ENCODE peak calls at places on chromosomes 3 and 15, in six cellular contexts. One of them, this sample, is unnamed.

GRCh38 chr3:53618946-53619345 is 124.5 kb downstream of the CACNA1D start:
- DNase-seq in HL-60: no peak
- DNase-seq in bronchial epithelial cell: no peak
- DNase-seq in GM04503: no peak
- DNase-seq in anterior cingulate cortex: no peak
- DNase-seq in A172: no peak
- DNase-seq in this sample: no peak

GRCh38 chr15:70316059-70316600 is 218.4 kb upstream of the TLE3 start:
- DNase-seq in HL-60: no peak
- DNase-seq in bronchial epithelial cell: no peak
- DNase-seq in GM04503: no peak
- DNase-seq in anterior cingulate cortex: no peak
- DNase-seq in A172: no peak
- DNase-seq in this sample: no peak

GRCh38 chr3:17740703-17741102 is 1.7 kb downstream of the TBC1D5 start:
- DNase-seq in HL-60: peak; percentile 27
- DNase-seq in bronchial epithelial cell: peak; percentile 93
- DNase-seq in GM04503: no peak
- DNase-seq in anterior cingulate cortex: no peak
- DNase-seq in A172: peak; percentile 66
- DNase-seq in this sample: no peak

GRCh38 chr3:14113964-14114667 is 10.6 kb downstream of the CHCHD4 start:
- DNase-seq in HL-60: no peak
- DNase-seq in bronchial epithelial cell: no peak
- DNase-seq in GM04503: no peak
- DNase-seq in anterior cingulate cortex: no peak
- DNase-seq in A172: no peak
- DNase-seq in this sample: no peak

GRCh38 chr15:85339976-85340665 is 40.3 kb upstream of the AKAP13 start:
- DNase-seq in HL-60: no peak
- DNase-seq in bronchial epithelial cell: no peak
- DNase-seq in GM04503: no peak
- DNase-seq in anterior cingulate cortex: no peak
- DNase-seq in A172: no peak
- DNase-seq in this sample: no peak

GRCh38 chr3:179615458-179616173 is 11.0 kb downstream of the NDUFB5 start:
- DNase-seq in HL-60: no peak
- DNase-seq in bronchial epithelial cell: no peak
- DNase-seq in GM04503: no peak
- DNase-seq in anterior cingulate cortex: no peak
- DNase-seq in A172: peak; percentile 23
- DNase-seq in this sample: no peak

GRCh38 chr3:47314056-47314764 is 31.5 kb downstream of the KLHL18 start:
- DNase-seq in HL-60: no peak
- DNase-seq in bronchial epithelial cell: no peak
- DNase-seq in GM04503: no peak
- DNase-seq in anterior cingulate cortex: no peak
- DNase-seq in A172: no peak
- DNase-seq in this sample: no peak

GRCh38 chr3:66803706-66804496 is 194.2 kb upstream of the KBTBD8 start:
- DNase-seq in HL-60: peak; percentile 8
- DNase-seq in bronchial epithelial cell: no peak
- DNase-seq in GM04503: no peak
- DNase-seq in anterior cingulate cortex: no peak
- DNase-seq in A172: no peak
- DNase-seq in this sample: no peak